ENCODE peak calls at places on chromosomes 6 and 20, in ten cellular contexts. G is activated T-cell treated with anti-CD3 and anti-CD28 coated beads for 1 hour, J is NCI-H460, L is EL, V is skeletal muscle cell, K is NCI-H1105, X is AG09309, M is lower lobe of right lung, C is NCI-H69, A is LHCN-M2. Q is an unnamed sample.
A peak's percentile ranks its signal among the peaks of the same experiment; 100 is the strongest.

GRCh38 chr6:108203189-108204119 is 37.6 kb downstream of the NR2E1 start:
- DNase-seq in A (no peak), C (no peak), X (no peak), K (no peak), V (no peak), L (no peak), G (no peak), M (no peak), J (no peak), Q (no peak)

GRCh38 chr6:142846883-142847287 is 98.1 kb downstream of the HIVEP2 start:
- DNase-seq in A (peak; percentile 97), V (peak; percentile 90), X (peak; percentile 81), G (no peak), K (no peak), M (no peak), C (no peak), J (no peak), L (peak; percentile 96), Q (peak; percentile 97)

GRCh38 chr6:12148317-12148801 is 136.2 kb downstream of the HIVEP1 start:
- DNase-seq in A (peak; percentile 84), G (no peak), M (no peak), C (no peak), X (peak; percentile 23), L (peak; percentile 85), J (no peak), V (no peak), K (no peak), Q (peak; percentile 30)

GRCh38 chr6:155656024-155656423 is 200.4 kb upstream of the NOX3 start:
- DNase-seq in L (no peak), A (no peak), J (no peak), C (no peak), V (no peak), X (no peak), G (no peak), K (no peak), M (no peak), Q (no peak)

GRCh38 chr6:12956991-12957320 is 240.4 kb downstream of the PHACTR1 start:
- DNase-seq in M (no peak), G (no peak), L (no peak), V (no peak), X (peak; percentile 10), J (no peak), A (no peak), K (no peak), C (no peak), Q (no peak)

GRCh38 chr6:63635165-63635562 is 438 bp upstream of the PHF3 start:
- DNase-seq in V (no peak), G (no peak), M (no peak), A (no peak), X (no peak), K (no peak), L (no peak), J (no peak), C (no peak), Q (no peak)

GRCh38 chr6:20454201-20454824 is 52.6 kb downstream of the E2F3 start:
- DNase-seq in A (no peak), V (no peak), M (no peak), C (no peak), K (no peak), L (no peak), G (no peak), J (no peak), X (no peak), Q (no peak)

GRCh38 chr20:14291502-14291901 is 45.9 kb downstream of the FLRT3 start:
- DNase-seq in X (no peak), V (no peak), L (no peak), G (no peak), A (no peak), K (no peak), M (no peak), C (no peak), J (no peak), Q (no peak)

GRCh38 chr6:108945686-108946158 is 97.5 kb downstream of the ARMC2 start:
- DNase-seq in C (peak; percentile 93), L (peak; percentile 31), X (peak; percentile 18), J (no peak), V (no peak), K (no peak), M (peak; percentile 53), A (no peak), G (no peak), Q (no peak)

GRCh38 chr6:3908961-3909360 is 59.8 kb downstream of the FAM50B start:
- DNase-seq in C (no peak), V (no peak), M (no peak), K (no peak), G (no peak), X (no peak), A (no peak), L (no peak), J (no peak), Q (no peak)

GRCh38 chr6:7153807-7154206 is 46.0 kb downstream of the RREB1 start:
- DNase-seq in K (no peak), C (no peak), X (no peak), G (no peak), L (no peak), M (no peak), J (no peak), A (no peak), V (no peak), Q (no peak)

GRCh38 chr20:52761867-52762266 is 210.3 kb upstream of the TSHZ2 start:
- DNase-seq in C (no peak), X (no peak), J (no peak), M (no peak), L (no peak), V (no peak), K (no peak), G (no peak), A (no peak), Q (no peak)

GRCh38 chr6:82376636-82377035 is 13.0 kb downstream of the TPBG start:
- DNase-seq in J (no peak), K (no peak), A (no peak), L (no peak), M (no peak), X (no peak), V (no peak), C (no peak), G (no peak), Q (no peak)

GRCh38 chr6:55953384-55953783 is 78.0 kb upstream of the BMP5 start:
- DNase-seq in L (peak; percentile 54), X (peak; percentile 52), G (no peak), V (peak; percentile 27), A (peak; percentile 58), M (no peak), J (peak; percentile 30), C (peak; percentile 49), K (peak; percentile 3), Q (peak; percentile 15)

GRCh38 chr6:13615802-13616140 is 636 bp downstream of the NOL7 start:
- DNase-seq in C (peak; percentile 63), G (peak; percentile 32), X (no peak), K (peak; percentile 17), A (peak; percentile 31), V (no peak), J (peak; percentile 11), L (peak; percentile 57), M (peak; percentile 72), Q (peak; percentile 26)

GRCh38 chr6:90076471-90076870 is 182.2 kb downstream of the GJA10 start:
- DNase-seq in A (no peak), J (no peak), X (no peak), K (no peak), V (no peak), G (no peak), C (no peak), L (no peak), M (no peak), Q (no peak)

GRCh38 chr20:19937651-19938420 is 79.3 kb upstream of the NAA20 start:
- DNase-seq in L (no peak), V (no peak), C (no peak), J (no peak), M (no peak), G (no peak), A (no peak), X (no peak), K (no peak), Q (no peak)

GRCh38 chr6:35078896-35079295 is 62.2 kb downstream of the TCP11 start:
- DNase-seq in G (no peak), M (no peak), J (no peak), C (no peak), L (no peak), X (no peak), V (no peak), K (no peak), A (no peak), Q (no peak)

GRCh38 chr6:152206072-152206818 is 398.8 kb downstream of the ESR1 start:
- DNase-seq in V (no peak), L (peak; percentile 11), C (peak; percentile 19), X (no peak), J (peak; percentile 3), M (no peak), G (peak; percentile 32), A (peak; percentile 29), K (no peak), Q (no peak)

GRCh38 chr6:19734061-19734460 is 103.1 kb upstream of the ID4 start:
- DNase-seq in V (no peak), C (no peak), G (no peak), K (no peak), A (no peak), J (no peak), X (no peak), L (no peak), M (no peak), Q (no peak)

GRCh38 chr6:3518356-3518841 is 61.5 kb upstream of the SLC22A23 start:
- DNase-seq in M (no peak), V (peak; percentile 58), L (peak; percentile 98), X (peak; percentile 71), A (peak; percentile 80), G (no peak), K (no peak), J (peak; percentile 52), C (peak; percentile 79), Q (peak; percentile 96)

GRCh38 chr6:1667805-1668175 is 58.1 kb downstream of the FOXC1 start:
- DNase-seq in L (no peak), J (no peak), M (no peak), C (no peak), K (no peak), G (no peak), V (no peak), X (no peak), A (no peak), Q (no peak)

GRCh38 chr6:105363100-105363754 is 39.7 kb downstream of the PREP start:
- DNase-seq in M (no peak), C (peak; percentile 74), J (peak; percentile 36), K (peak; percentile 33), A (peak; percentile 43), G (no peak), V (no peak), X (no peak), L (peak; percentile 51), Q (no peak)

GRCh38 chr6:91097316-91097878 is 510.5 kb upstream of the MAP3K7 start:
- DNase-seq in K (peak; percentile 23), G (no peak), L (no peak), M (no peak), C (peak; percentile 7), X (no peak), A (no peak), V (no peak), J (no peak), Q (no peak)

GRCh38 chr20:37693203-37693602 is 627 bp upstream of the CTNNBL1 start:
- DNase-seq in J (no peak), X (no peak), C (no peak), L (no peak), M (no peak), A (no peak), V (no peak), G (no peak), K (no peak), Q (no peak)

GRCh38 chr20:63106108-63106764 is 99.5 kb upstream of the BHLHE23 start:
- DNase-seq in X (no peak), C (peak; percentile 18), L (peak; percentile 15), G (no peak), K (no peak), J (no peak), V (no peak), A (no peak), M (no peak), Q (no peak)

GRCh38 chr6:12483712-12484111 is 193.6 kb downstream of the EDN1 start:
- DNase-seq in J (peak; percentile 67), G (no peak), L (peak; percentile 98), K (no peak), V (peak; percentile 62), C (no peak), X (no peak), A (peak; percentile 78), M (no peak), Q (peak; percentile 94)

GRCh38 chr6:161922631-161923119 is 648.8 kb upstream of the AGPAT4 start:
- DNase-seq in K (peak; percentile 52), L (peak; percentile 14), M (no peak), X (no peak), C (peak; percentile 97), J (peak; percentile 88), G (no peak), V (peak; percentile 60), A (peak; percentile 57), Q (no peak)